ENCODE peak calls at places on chromosomes 11 and 22, in seven cellular contexts. K is cardiac muscle cell; X is GM10248; I is cardiac fibroblast; A is hepatocyte; T is NB4; Z is CD8-positive, alpha-beta T cell. R is an unnamed sample.

GRCh38 chr11:74672332-74672955 is 58.8 kb downstream of the CHRDL2 start:
- DNase-seq in K (no peak), X (peak; percentile 8), I (peak; percentile 59), A (no peak), T (no peak), Z (no peak), R (no peak)

GRCh38 chr11:74338963-74339362 is 27.5 kb upstream of the P4HA3 start:
- DNase-seq in K (no peak), X (no peak), I (no peak), A (peak; percentile 37), T (no peak), Z (no peak), R (no peak)

GRCh38 chr11:10181811-10182210 is 112.2 kb downstream of the SBF2 start:
- DNase-seq in K (peak; percentile 71), X (peak; percentile 9), I (peak; percentile 71), A (peak; percentile 6), T (peak; percentile 16), Z (no peak), R (peak; percentile 10)

GRCh38 chr11:118349475-118349874 is 5.3 kb downstream of the CD3G start:
- DNase-seq in K (no peak), X (no peak), I (no peak), A (no peak), T (no peak), Z (no peak), R (no peak)

GRCh38 chr11:61513143-61513740 is 4.7 kb downstream of the LRRC10B start:
- DNase-seq in K (no peak), X (no peak), I (no peak), A (peak; percentile 54), T (no peak), Z (no peak), R (no peak)

GRCh38 chr11:32905028-32905667 is 12.5 kb downstream of the QSER1 start:
- DNase-seq in K (peak; percentile 7), X (no peak), I (peak; percentile 5), A (no peak), T (no peak), Z (no peak), R (no peak)

GRCh38 chr11:36381005-36381350 is 84.9 kb downstream of the PRR5L start:
- DNase-seq in K (no peak), X (no peak), I (no peak), A (no peak), T (no peak), Z (no peak), R (no peak)

GRCh38 chr22:42805016-42805997 is 51.8 kb downstream of the ARFGAP3 start:
- DNase-seq in K (no peak), X (no peak), I (no peak), A (no peak), T (no peak), Z (no peak), R (no peak)

GRCh38 chr11:74325649-74326645 is 14.5 kb upstream of the P4HA3 start:
- DNase-seq in K (peak; percentile 96), X (no peak), I (peak; percentile 84), A (peak; percentile 41), T (no peak), Z (no peak), R (no peak)

GRCh38 chr22:43167001-43167589 is 15.7 kb downstream of the TSPO start:
- DNase-seq in K (no peak), X (no peak), I (no peak), A (no peak), T (no peak), Z (no peak), R (no peak)

GRCh38 chr22:44049369-44050231 is 25.5 kb downstream of the PARVB start:
- DNase-seq in K (no peak), X (no peak), I (no peak), A (no peak), T (no peak), Z (no peak), R (no peak)

GRCh38 chr22:26172389-26172990 is 3.2 kb downstream of the SEZ6L start:
- DNase-seq in K (peak; percentile 14), X (peak; percentile 42), I (peak; percentile 27), A (peak; percentile 74), T (peak; percentile 34), Z (peak; percentile 5), R (peak; percentile 65)

GRCh38 chr22:44383071-44383575 is 70.4 kb upstream of the SHISAL1 start:
- DNase-seq in K (no peak), X (no peak), I (no peak), A (no peak), T (no peak), Z (no peak), R (no peak)

GRCh38 chr11:102306817-102307814 is 10.2 kb upstream of the BIRC3 start:
- DNase-seq in K (no peak), X (no peak), I (no peak), A (no peak), T (peak; percentile 46), Z (peak; percentile 51), R (no peak)

GRCh38 chr11:89495951-89496350 is 4.8 kb upstream of the NOX4 start:
- DNase-seq in K (peak; percentile 62), X (no peak), I (peak; percentile 94), A (peak; percentile 18), T (no peak), Z (no peak), R (no peak)

GRCh38 chr22:26485013-26485412 is 1.3 kb downstream of the SRRD start:
- DNase-seq in K (no peak), X (no peak), I (no peak), A (no peak), T (no peak), Z (no peak), R (no peak)

GRCh38 chr22:30821381-30821780 is 126.7 kb downstream of the OSBP2 start:
- DNase-seq in K (no peak), X (no peak), I (no peak), A (no peak), T (no peak), Z (no peak), R (no peak)

GRCh38 chr22:30813936-30814335 is 119.3 kb downstream of the OSBP2 start:
- DNase-seq in K (no peak), X (no peak), I (no peak), A (no peak), T (no peak), Z (no peak), R (no peak)

GRCh38 chr22:30821863-30822215 is 127.2 kb downstream of the OSBP2 start:
- DNase-seq in K (no peak), X (no peak), I (no peak), A (no peak), T (no peak), Z (no peak), R (no peak)

GRCh38 chr22:30816413-30816812 is 121.7 kb downstream of the OSBP2 start:
- DNase-seq in K (no peak), X (no peak), I (no peak), A (no peak), T (no peak), Z (no peak), R (no peak)
- TF ChIP-seq CTCF in K (no peak), X (no peak), I (no peak), A (no peak), T (peak; percentile 10), Z (no peak), R (no peak)

DNA sequence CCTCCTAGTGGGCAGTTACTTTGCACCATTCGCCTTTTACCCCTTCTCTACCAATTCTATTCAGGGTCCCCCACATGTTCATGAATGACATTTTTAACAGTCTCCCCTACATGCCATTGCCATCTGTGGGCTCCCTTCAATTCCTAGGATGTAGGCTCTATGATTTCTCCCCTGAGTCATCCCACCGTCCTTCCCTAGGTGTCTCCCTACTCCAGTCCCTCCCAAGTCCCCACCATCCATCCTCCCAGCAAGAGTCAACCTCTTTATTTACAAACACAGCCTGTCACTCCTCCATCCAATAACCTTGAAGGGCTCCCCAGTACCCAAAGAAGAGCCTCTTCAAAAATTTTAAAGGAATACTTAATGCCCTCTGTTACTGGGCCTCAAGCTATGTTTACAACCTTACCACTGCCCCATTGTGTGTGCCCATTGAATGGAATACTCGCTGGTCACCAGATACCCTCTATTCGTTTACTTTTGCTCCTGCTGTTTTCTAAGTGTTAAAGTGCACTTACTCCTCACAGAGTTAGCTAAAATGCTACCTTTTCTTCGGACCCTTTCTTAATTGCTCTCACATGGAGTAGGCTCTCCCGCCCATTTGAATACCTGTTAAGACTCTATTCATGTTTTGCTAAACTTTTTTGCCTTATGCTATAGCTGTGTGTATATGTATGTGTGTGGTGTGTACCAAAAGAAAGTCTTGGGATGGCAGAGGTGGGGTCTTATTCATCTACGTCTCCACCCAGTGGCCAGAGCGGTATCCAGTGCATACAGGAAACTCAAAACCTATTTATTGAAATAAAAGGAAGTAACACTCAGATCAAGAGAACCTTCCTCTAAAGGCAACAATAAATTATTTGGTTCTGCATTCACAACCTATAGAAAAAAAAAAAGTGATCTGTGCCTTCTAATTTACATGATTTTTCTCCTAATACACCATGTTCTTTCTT is 235.8 kb upstream of the CCDC90B start:
- DNase-seq in K (peak; percentile 1), X (no peak), I (peak; percentile 12), A (peak; percentile 31), T (peak; percentile 47), Z (no peak), R (no peak)
- TF ChIP-seq CTCF in K (no peak), X (peak; percentile 20), I (no peak), A (peak; percentile 29), T (peak; percentile 25), Z (no peak), R (peak; percentile 20)

DNA sequence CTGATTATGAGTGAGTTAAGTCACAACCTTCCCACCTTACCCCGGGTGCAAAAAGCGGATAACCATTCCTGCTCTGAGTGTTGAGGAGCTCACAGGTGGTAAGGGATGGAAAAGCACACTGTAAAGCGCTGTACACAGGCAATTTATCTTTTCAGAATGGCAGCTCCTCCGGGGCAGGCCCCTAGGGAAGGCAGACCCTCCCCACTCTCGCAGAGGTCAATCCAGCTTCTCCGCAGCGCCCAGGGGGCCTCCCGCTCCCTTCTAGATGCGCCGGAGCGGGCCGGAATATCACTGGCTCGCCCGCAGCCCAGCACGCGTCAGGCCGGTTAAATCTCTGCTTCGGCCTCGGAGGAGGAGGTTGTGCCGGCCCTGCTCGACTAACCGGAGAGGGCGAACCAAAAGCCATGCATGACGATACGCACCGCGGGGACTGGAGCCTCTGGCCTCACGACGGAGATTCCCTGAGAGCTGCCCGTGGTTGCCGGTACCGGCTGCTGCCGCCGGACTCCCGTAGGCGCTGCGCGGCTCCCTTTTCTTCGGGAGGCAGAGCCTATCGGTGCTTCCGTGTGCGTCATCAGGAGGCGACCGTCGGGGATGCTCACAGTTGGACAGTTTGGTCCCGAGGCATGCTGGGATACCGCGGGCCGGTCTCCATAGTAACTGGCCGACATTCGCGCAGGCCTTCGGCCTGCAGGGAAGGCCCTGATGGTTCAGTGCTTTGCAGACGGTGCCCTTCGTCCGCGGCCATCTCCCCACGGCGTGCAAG is at the start of gene BRMS1:
- DNase-seq in K (peak; percentile 98), X (peak; percentile 96), I (peak; percentile 98), A (peak; percentile 98), T (peak; percentile 98), Z (peak; percentile 96), R (peak; percentile 96)
- TF ChIP-seq CTCF in K (no peak), X (no peak), I (peak; percentile 23), A (no peak), T (no peak), Z (no peak), R (no peak)

DNA sequence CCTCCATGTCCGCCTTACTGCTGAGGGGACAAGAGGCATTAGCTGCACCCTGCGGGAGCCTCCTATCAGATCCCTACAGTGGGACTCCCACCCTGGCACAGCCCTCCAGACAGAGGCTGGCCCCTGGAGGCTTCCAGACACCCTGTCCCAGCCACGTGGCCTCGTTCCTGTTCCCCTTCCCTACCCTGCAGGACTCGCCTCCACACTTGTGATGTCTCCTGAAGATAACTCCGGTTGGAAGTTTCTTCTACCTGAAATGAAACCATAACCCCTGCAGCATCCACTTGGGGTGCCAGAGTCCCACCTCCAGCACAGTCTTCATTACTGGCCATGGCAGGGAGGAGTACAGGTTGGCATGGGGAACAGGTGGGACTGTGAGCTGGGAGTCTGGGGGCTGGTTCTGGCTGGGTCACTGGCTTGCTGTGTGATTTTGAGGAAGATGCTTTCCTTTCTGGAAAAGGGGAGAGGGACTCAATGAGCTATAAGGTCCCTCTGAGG is 4.9 kb upstream of the SH3BP1 start:
- DNase-seq in K (no peak), X (no peak), I (no peak), A (no peak), T (no peak), Z (no peak), R (no peak)
- TF ChIP-seq CTCF in K (peak; percentile 25), X (no peak), I (peak; percentile 26), A (peak; percentile 21), T (no peak), Z (no peak), R (peak; percentile 28)

R was measured in GM13977.